ENCODE peak calls at places on chromosomes 1 and 21, in five cellular contexts. One of them, this sample, is unnamed.

GRCh38 chr1:169892819-169893644 is 664 bp downstream of the SCYL3 start:
- DNase-seq in right lobe of liver: peak
- DNase-seq in H1: no peak
- DNase-seq in GM12891: no peak
- DNase-seq in lower leg skin: peak
- DNase-seq in this sample: peak

GRCh38 chr1:84598846-84599741 is 24.9 kb upstream of the CTBS start:
- DNase-seq in right lobe of liver: no peak
- DNase-seq in GM12891: no peak
- DNase-seq in H1: no peak
- DNase-seq in lower leg skin: no peak
- DNase-seq in this sample: no peak

GRCh38 chr1:176205322-176205914 is 1.7 kb downstream of the COP1 start:
- DNase-seq in right lobe of liver: no peak
- DNase-seq in GM12891: no peak
- DNase-seq in lower leg skin: no peak
- DNase-seq in H1: no peak
- DNase-seq in this sample: peak

GRCh38 chr1:12537906-12538461 is 80.0 kb downstream of the DHRS3 start:
- DNase-seq in lower leg skin: no peak
- DNase-seq in H1: no peak
- DNase-seq in right lobe of liver: no peak
- DNase-seq in GM12891: no peak
- DNase-seq in this sample: no peak

GRCh38 chr1:243481101-243481500 is 225.3 kb downstream of the SDCCAG8 start:
- DNase-seq in lower leg skin: no peak
- DNase-seq in right lobe of liver: no peak
- DNase-seq in H1: no peak
- DNase-seq in GM12891: no peak
- DNase-seq in this sample: no peak

GRCh38 chr1:167697667-167698141 is 24.1 kb upstream of the MPZL1 start:
- DNase-seq in right lobe of liver: no peak
- DNase-seq in lower leg skin: peak
- DNase-seq in H1: no peak
- DNase-seq in GM12891: no peak
- DNase-seq in this sample: no peak

GRCh38 chr1:145999321-146000024 is 3.1 kb upstream of the TXNIP start:
- DNase-seq in GM12891: no peak
- DNase-seq in lower leg skin: peak
- DNase-seq in H1: no peak
- DNase-seq in right lobe of liver: peak
- DNase-seq in this sample: no peak

GRCh38 chr1:119779869-119780356 is 11.2 kb upstream of the HMGCS2 start:
- DNase-seq in lower leg skin: peak
- DNase-seq in H1: no peak
- DNase-seq in GM12891: no peak
- DNase-seq in right lobe of liver: peak
- DNase-seq in this sample: no peak

GRCh38 chr21:38933731-38934130 is 128.0 kb downstream of the ETS2 start:
- DNase-seq in GM12891: no peak
- DNase-seq in right lobe of liver: no peak
- DNase-seq in lower leg skin: no peak
- DNase-seq in H1: no peak
- DNase-seq in this sample: no peak

GRCh38 chr21:37253991-37254390 is 13.1 kb downstream of the VPS26C start:
- DNase-seq in right lobe of liver: no peak
- DNase-seq in GM12891: no peak
- DNase-seq in H1: no peak
- DNase-seq in lower leg skin: no peak
- DNase-seq in this sample: no peak

GRCh38 chr1:72284084-72284397 is 1.7 kb upstream of the NEGR1 start:
- DNase-seq in lower leg skin: no peak
- DNase-seq in right lobe of liver: no peak
- DNase-seq in H1: no peak
- DNase-seq in GM12891: no peak
- DNase-seq in this sample: no peak

GRCh38 chr1:63317007-63317813 is 5.2 kb upstream of the FOXD3 start:
- DNase-seq in GM12891: peak
- DNase-seq in right lobe of liver: peak
- DNase-seq in H1: no peak
- DNase-seq in lower leg skin: no peak
- DNase-seq in this sample: peak

GRCh38 chr1:26861889-26862371 is 1.0 kb upstream of the SFN start:
- DNase-seq in lower leg skin: no peak
- DNase-seq in GM12891: no peak
- DNase-seq in H1: no peak
- DNase-seq in right lobe of liver: no peak
- DNase-seq in this sample: no peak

GRCh38 chr1:26863677-26864060 is 720 bp downstream of the SFN start:
- DNase-seq in GM12891: no peak
- DNase-seq in right lobe of liver: no peak
- DNase-seq in H1: no peak
- DNase-seq in lower leg skin: no peak
- DNase-seq in this sample: no peak

GRCh38 chr1:26864610-26865480 is 1.9 kb downstream of the SFN start:
- DNase-seq in GM12891: peak
- DNase-seq in H1: peak
- DNase-seq in lower leg skin: peak
- DNase-seq in right lobe of liver: peak
- DNase-seq in this sample: peak

GRCh38 chr1:26861286-26861701 is 1.7 kb upstream of the SFN start:
- DNase-seq in H1: no peak
- DNase-seq in right lobe of liver: no peak
- DNase-seq in lower leg skin: no peak
- DNase-seq in GM12891: no peak
- DNase-seq in this sample: no peak

DNA sequence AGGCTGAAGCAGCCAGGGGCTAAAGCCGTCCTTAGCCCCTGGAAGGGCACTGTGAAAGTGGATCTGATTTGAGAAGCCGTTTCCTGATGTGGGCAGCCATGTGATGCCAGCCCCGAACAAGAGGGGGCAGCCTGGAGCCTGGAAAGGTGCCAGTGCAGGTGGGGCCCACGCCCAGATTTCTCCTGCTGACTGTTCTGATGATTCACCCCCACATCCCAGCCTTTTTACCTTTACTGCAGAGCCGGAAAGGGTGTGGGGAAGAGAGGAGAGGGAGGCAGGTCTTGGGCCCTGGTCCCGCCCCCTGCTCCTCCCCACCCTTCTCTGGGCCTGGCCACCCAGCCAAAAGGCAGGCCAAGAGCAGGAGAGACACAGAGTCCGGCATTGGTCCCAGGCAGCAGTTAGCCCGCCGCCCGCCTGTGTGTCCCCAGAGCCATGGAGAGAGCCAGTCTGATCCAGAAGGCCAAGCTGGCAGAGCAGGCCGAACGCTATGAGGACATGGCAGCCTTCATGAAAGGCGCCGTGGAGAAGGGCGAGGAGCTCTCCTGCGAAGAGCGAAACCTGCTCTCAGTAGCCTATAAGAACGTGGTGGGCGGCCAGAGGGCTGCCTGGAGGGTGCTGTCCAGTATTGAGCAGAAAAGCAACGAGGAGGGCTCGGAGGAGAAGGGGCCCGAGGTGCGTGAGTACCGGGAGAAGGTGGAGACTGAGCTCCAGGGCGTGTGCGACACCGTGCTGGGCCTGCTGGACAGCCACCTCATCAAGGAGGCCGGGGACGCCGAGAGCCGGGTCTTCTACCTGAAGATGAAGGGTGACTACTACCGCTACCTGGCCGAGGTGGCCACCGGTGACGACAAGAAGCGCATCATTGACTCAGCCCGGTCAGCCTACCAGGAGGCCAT is at the start of gene SFN:
- DNase-seq in H1: peak
- DNase-seq in GM12891: no peak
- DNase-seq in right lobe of liver: no peak
- DNase-seq in lower leg skin: peak
- DNase-seq in this sample: no peak
- TF ChIP-seq POLR2A in H1: no peak
- TF ChIP-seq POLR2A in GM12891: no peak
- TF ChIP-seq POLR2A in right lobe of liver: no peak
- TF ChIP-seq POLR2A in lower leg skin: no peak
- TF ChIP-seq POLR2A in this sample: no peak

GRCh38 chr1:156816561-156817328 is at the start of gene SH2D2A:
- DNase-seq in H1: no peak
- DNase-seq in lower leg skin: peak
- DNase-seq in GM12891: peak
- DNase-seq in right lobe of liver: no peak
- DNase-seq in this sample: peak
- TF ChIP-seq POLR2A in H1: no peak
- TF ChIP-seq POLR2A in lower leg skin: no peak
- TF ChIP-seq POLR2A in GM12891: peak
- TF ChIP-seq POLR2A in right lobe of liver: peak
- TF ChIP-seq POLR2A in this sample: peak

DNA sequence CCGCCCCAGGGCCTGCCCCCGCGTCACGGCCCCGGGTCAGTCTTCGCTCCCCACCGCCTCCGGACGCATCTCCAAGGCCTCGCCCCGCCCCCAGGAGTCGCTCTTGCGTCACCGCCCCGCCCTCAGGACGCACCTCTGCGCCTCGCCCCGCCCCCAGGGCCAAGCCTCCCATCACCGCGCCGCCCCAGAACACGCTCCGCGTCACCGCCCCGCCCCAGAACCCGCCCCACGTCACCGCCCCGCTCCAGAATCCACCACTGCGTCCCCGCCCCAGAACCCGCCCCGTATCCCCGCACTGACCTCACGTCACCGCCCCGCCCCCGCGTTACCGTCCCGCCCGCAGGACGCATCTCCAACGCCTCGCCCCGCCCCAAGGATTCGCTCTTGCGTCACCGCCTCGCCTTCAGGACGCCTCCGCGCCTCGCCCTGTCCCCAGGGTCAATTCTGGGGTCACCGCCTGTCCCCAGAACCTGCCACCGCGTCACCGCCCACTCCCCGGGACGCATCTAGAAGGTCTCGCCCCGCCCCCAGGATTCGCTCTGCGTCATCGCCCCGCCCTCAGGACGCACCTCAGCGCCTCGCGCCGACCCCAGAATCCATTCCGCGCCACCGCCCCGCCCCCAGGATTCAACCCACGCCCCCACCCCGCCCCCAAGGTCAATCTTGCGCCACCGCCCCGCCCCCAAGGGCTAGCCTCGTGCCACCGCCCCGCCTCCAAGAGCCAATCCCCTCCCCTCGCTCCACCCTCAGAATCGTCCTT is 448 bp upstream of the CASP9 start:
- DNase-seq in right lobe of liver: peak
- DNase-seq in H1: peak
- DNase-seq in GM12891: peak
- DNase-seq in lower leg skin: peak
- DNase-seq in this sample: peak
- TF ChIP-seq POLR2A in right lobe of liver: no peak
- TF ChIP-seq POLR2A in H1: no peak
- TF ChIP-seq POLR2A in GM12891: no peak
- TF ChIP-seq POLR2A in lower leg skin: no peak
- TF ChIP-seq POLR2A in this sample: no peak

GRCh38 chr1:9197186-9198099 is 37.1 kb upstream of the H6PD start:
- DNase-seq in lower leg skin: no peak
- DNase-seq in H1: no peak
- DNase-seq in right lobe of liver: no peak
- DNase-seq in GM12891: no peak
- DNase-seq in this sample: no peak

GRCh38 chr1:9202240-9202870 is 32.2 kb upstream of the H6PD start:
- DNase-seq in right lobe of liver: no peak
- DNase-seq in GM12891: no peak
- DNase-seq in H1: no peak
- DNase-seq in lower leg skin: no peak
- DNase-seq in this sample: no peak

GRCh38 chr1:9198538-9199361 is 35.8 kb upstream of the H6PD start:
- DNase-seq in H1: no peak
- DNase-seq in right lobe of liver: no peak
- DNase-seq in GM12891: no peak
- DNase-seq in lower leg skin: no peak
- DNase-seq in this sample: no peak

GRCh38 chr1:9201421-9202239 is 32.9 kb upstream of the H6PD start:
- DNase-seq in lower leg skin: no peak
- DNase-seq in GM12891: no peak
- DNase-seq in right lobe of liver: no peak
- DNase-seq in H1: no peak
- DNase-seq in this sample: no peak

GRCh38 chr1:9200441-9200840 is 34.1 kb upstream of the H6PD start:
- DNase-seq in H1: no peak
- DNase-seq in lower leg skin: no peak
- DNase-seq in right lobe of liver: no peak
- DNase-seq in GM12891: no peak
- DNase-seq in this sample: no peak
- TF ChIP-seq POLR2A in H1: no peak
- TF ChIP-seq POLR2A in lower leg skin: no peak
- TF ChIP-seq POLR2A in right lobe of liver: no peak
- TF ChIP-seq POLR2A in GM12891: no peak
- TF ChIP-seq POLR2A in this sample: no peak

DNA sequence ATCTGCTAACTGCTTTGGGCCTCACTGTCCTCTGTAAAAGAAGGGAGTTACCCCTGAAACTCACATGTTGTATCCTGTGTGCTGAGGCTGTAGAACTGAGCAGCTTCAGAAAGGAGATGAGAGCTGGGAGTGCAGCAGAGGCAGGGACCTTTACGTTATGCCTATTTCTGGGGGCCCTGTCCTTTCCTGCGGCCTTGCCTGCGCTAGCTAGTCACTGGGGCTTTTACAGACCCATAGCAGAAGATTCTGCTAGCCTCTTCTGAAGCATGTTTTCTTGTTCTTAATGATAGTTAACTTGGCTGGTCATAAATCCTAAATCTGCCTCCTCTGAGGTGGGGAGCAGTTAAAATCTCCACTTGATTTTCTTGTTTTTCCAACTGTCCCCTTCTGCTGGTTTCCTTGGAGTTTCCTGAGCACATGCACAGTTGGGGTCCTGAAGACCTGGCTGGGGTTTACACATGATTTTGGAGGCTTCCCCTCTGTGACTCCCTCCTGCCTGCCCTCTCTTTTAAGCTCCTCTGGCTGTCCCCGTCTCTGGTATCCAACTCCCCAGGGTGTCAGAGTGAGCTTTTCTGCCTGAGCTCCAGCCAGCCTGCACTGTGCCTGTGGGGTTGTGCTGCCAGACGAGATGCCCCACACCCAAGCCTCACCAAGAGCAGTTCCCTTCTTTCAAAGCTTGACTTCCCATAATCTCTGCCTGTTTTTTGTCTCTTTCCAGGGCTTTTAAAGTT is 76.6 kb downstream of the NOS1AP start:
- DNase-seq in lower leg skin: no peak
- DNase-seq in GM12891: no peak
- DNase-seq in H1: no peak
- DNase-seq in right lobe of liver: no peak
- DNase-seq in this sample: no peak
- TF ChIP-seq POLR2A in lower leg skin: no peak
- TF ChIP-seq POLR2A in GM12891: no peak
- TF ChIP-seq POLR2A in H1: no peak
- TF ChIP-seq POLR2A in right lobe of liver: no peak
- TF ChIP-seq POLR2A in this sample: no peak

DNA sequence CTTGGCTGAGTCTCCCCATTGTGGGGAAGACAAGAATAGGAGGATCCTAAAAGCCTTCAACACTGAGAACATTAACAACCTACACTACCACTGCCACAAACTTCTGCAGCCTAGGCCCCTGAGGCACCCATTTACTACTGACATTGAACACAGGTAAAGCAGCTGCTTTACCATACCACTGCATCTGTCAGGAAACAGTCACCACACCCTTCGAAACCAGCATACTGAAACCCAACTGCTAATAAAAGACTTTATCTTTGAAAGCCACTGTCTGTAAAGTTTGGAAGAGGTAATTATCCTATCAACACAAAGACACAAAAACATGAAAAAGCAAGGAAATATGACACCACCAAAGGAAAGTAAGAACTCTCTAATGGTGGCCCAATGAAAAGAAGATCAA is 7.4 kb downstream of the IFNAR1 start:
- DNase-seq in right lobe of liver: no peak
- DNase-seq in H1: no peak
- DNase-seq in lower leg skin: no peak
- DNase-seq in GM12891: no peak
- DNase-seq in this sample: no peak
- TF ChIP-seq POLR2A in right lobe of liver: no peak
- TF ChIP-seq POLR2A in H1: no peak
- TF ChIP-seq POLR2A in lower leg skin: no peak
- TF ChIP-seq POLR2A in GM12891: no peak
- TF ChIP-seq POLR2A in this sample: no peak